ENCODE peak calls at places on chromosomes 11 and 22, in nine cellular contexts. F, H, S, K, G, E, I, D and Z are unnamed samples.

GRCh38 chr11:10581481-10582019 is 13.1 kb upstream of the LYVE1 start:
- DNase-seq in F (no peak), I (peak), K (no peak), D (no peak), H (no peak), E (peak), G (no peak), S (no peak), Z (no peak)

GRCh38 chr11:93073026-93073425 is 103.6 kb downstream of the MTNR1B start:
- DNase-seq in S (peak), H (no peak), I (no peak), K (no peak), F (no peak), G (no peak), D (no peak), E (no peak), Z (no peak)

GRCh38 chr22:42901790-42902508 is 44.9 kb upstream of the ARFGAP3 start:
- DNase-seq in G (no peak), H (no peak), I (no peak), E (peak), D (no peak), F (no peak), S (no peak), K (no peak), Z (no peak)

GRCh38 chr11:71086687-71087258 is 165.6 kb downstream of the SHANK2 start:
- DNase-seq in G (no peak), I (no peak), K (peak), E (peak), D (peak), H (no peak), S (peak), F (no peak), Z (no peak)

GRCh38 chr22:20430641-20431519 is 6.7 kb downstream of the SCARF2 start:
- DNase-seq in D (peak), F (peak), E (peak), K (peak), I (no peak), G (peak), S (peak), H (no peak), Z (no peak)

GRCh38 chr22:31212783-31213626 is 907 bp downstream of the LIMK2 start:
- DNase-seq in S (peak), F (no peak), H (no peak), I (no peak), K (no peak), E (no peak), G (no peak), D (peak), Z (no peak)

GRCh38 chr11:96217206-96217605 is 125.8 kb downstream of the MAML2 start:
- DNase-seq in I (no peak), S (no peak), G (no peak), E (no peak), H (no peak), F (no peak), K (no peak), D (no peak), Z (no peak)

GRCh38 chr11:80155412-80156017 is 714.7 kb upstream of the TENM4 start:
- DNase-seq in S (peak), K (no peak), D (no peak), G (no peak), I (no peak), F (no peak), H (no peak), E (no peak), Z (no peak)

GRCh38 chr11:2273771-2274170 is 3.4 kb upstream of the ASCL2 start:
- DNase-seq in G (peak), K (peak), F (no peak), D (peak), E (peak), H (peak), S (no peak), I (peak), Z (no peak)

GRCh38 chr11:58770627-58771457 is 39.1 kb upstream of the GLYAT start:
- DNase-seq in E (no peak), D (no peak), H (peak), F (no peak), K (no peak), I (no peak), G (no peak), S (no peak), Z (peak)

GRCh38 chr11:59545179-59546020 is 34.1 kb downstream of the OR4D9 start:
- DNase-seq in E (no peak), D (no peak), H (no peak), F (no peak), K (no peak), I (no peak), S (no peak), G (no peak), Z (no peak)

GRCh38 chr11:30016588-30017363 is at the start of gene KCNA4:
- DNase-seq in H (no peak), G (no peak), K (peak), D (no peak), I (no peak), E (peak), S (peak), F (no peak), Z (no peak)

GRCh38 chr11:105790021-105790420 is 180.1 kb downstream of the GRIA4 start:
- DNase-seq in I (no peak), G (no peak), F (no peak), D (no peak), E (no peak), K (no peak), H (no peak), S (no peak), Z (no peak)

GRCh38 chr11:34719303-34719848 is 98.5 kb downstream of the EHF start:
- DNase-seq in F (no peak), K (no peak), E (no peak), D (no peak), S (no peak), G (no peak), I (no peak), H (no peak), Z (no peak)

GRCh38 chr11:101867951-101868350 is 46.9 kb upstream of the CEP126 start:
- DNase-seq in H (no peak), F (no peak), I (no peak), S (no peak), G (no peak), E (no peak), D (no peak), K (no peak), Z (no peak)

GRCh38 chr11:29486301-29486700 is 530.5 kb downstream of the KCNA4 start:
- DNase-seq in I (no peak), F (no peak), H (no peak), S (no peak), K (no peak), G (no peak), E (no peak), D (no peak), Z (no peak)

GRCh38 chr11:88480217-88480616 is 142.7 kb upstream of the CTSC start:
- DNase-seq in E (no peak), K (no peak), D (no peak), S (no peak), H (peak), G (no peak), F (no peak), I (no peak), Z (no peak)

GRCh38 chr11:36454991-36455611 is 55.0 kb downstream of the TRAF6 start:
- DNase-seq in F (no peak), E (no peak), G (peak), H (peak), S (peak), K (no peak), I (no peak), D (no peak), Z (no peak)

GRCh38 chr22:45318558-45319318 is 9.0 kb downstream of the FAM118A start:
- DNase-seq in H (peak), E (no peak), S (no peak), G (peak), F (peak), D (no peak), K (no peak), I (no peak), Z (no peak)

GRCh38 chr11:116199182-116199581 is 573.6 kb downstream of the BUD13 start:
- DNase-seq in K (no peak), S (no peak), G (no peak), D (no peak), E (no peak), I (no peak), F (no peak), H (no peak), Z (no peak)

GRCh38 chr11:798093-798713 is at the start of gene SLC25A22:
- DNase-seq in E (peak), G (peak), D (peak), F (peak), K (peak), I (no peak), S (peak), H (no peak), Z (no peak)

GRCh38 chr11:44954051-44954906 is 3.6 kb upstream of the TP53I11 start:
- DNase-seq in E (no peak), F (no peak), I (no peak), K (no peak), D (no peak), S (peak), H (no peak), G (no peak), Z (no peak)

GRCh38 chr11:79415411-79415810 is 25.4 kb downstream of the TENM4 start:
- DNase-seq in I (no peak), D (no peak), K (no peak), S (no peak), H (no peak), G (no peak), F (no peak), E (no peak), Z (no peak)

GRCh38 chr11:106398396-106399074 is 321.1 kb downstream of the AASDHPPT start:
- DNase-seq in I (no peak), K (no peak), H (peak), D (no peak), G (no peak), F (no peak), S (no peak), E (no peak), Z (no peak)

GRCh38 chr11:114162719-114163123 is 103.2 kb downstream of the ZBTB16 start:
- DNase-seq in K (peak), I (peak), F (no peak), S (no peak), H (peak), E (peak), G (no peak), D (peak), Z (peak)

GRCh38 chr22:45859231-45860161 is 117.5 kb downstream of the WNT7B start:
- DNase-seq in S (no peak), E (no peak), I (no peak), G (no peak), F (no peak), H (no peak), D (no peak), K (peak), Z (peak)

GRCh38 chr11:57313788-57314135 is 11.0 kb downstream of the TNKS1BP1 start:
- DNase-seq in H (no peak), K (peak), D (no peak), S (no peak), G (no peak), F (no peak), I (no peak), E (no peak), Z (no peak)

GRCh38 chr22:19772673-19773469 is 12.3 kb downstream of the TBX1 start:
- DNase-seq in G (no peak), S (no peak), F (no peak), D (no peak), I (no peak), K (peak), E (no peak), H (no peak), Z (no peak)

GRCh38 chr11:59097113-59097708 is 9.8 kb upstream of the FAM111B start:
- DNase-seq in I (no peak), F (peak), K (no peak), D (peak), S (peak), E (peak), G (peak), H (peak), Z (no peak)

GRCh38 chr11:27370374-27370773 is 7.4 kb upstream of the CCDC34 start:
- DNase-seq in I (no peak), D (no peak), K (no peak), G (no peak), H (no peak), S (peak), E (no peak), F (no peak), Z (no peak)

GRCh38 chr22:46105494-46106278 is 44.6 kb upstream of the PPARA start:
- DNase-seq in S (no peak), K (peak), I (peak), H (no peak), D (no peak), G (no peak), E (peak), F (no peak), Z (peak)

GRCh38 chr11:91299980-91300379 is 924.6 kb upstream of the FAT3 start:
- DNase-seq in I (no peak), D (no peak), S (no peak), G (no peak), K (no peak), H (no peak), F (no peak), E (no peak), Z (no peak)

GRCh38 chr22:18156878-18157713 is 7.1 kb downstream of the USP18 start:
- DNase-seq in S (peak), E (peak), I (peak), G (no peak), H (peak), F (no peak), D (peak), K (no peak), Z (peak)

GRCh38 chr11:46381836-46382643 is 571 bp downstream of the MDK start:
- DNase-seq in G (no peak), I (no peak), K (peak), E (no peak), F (no peak), S (peak), H (no peak), D (no peak), Z (no peak)

GRCh38 chr11:130478881-130479280 is 30.4 kb downstream of the ADAMTS15 start:
- DNase-seq in E (no peak), K (no peak), H (no peak), G (no peak), F (no peak), D (peak), I (no peak), S (no peak), Z (no peak)
- H3K27ac ChIP-seq in E (peak), K (peak), H (peak), G (no peak), F (no peak), D (no peak), I (peak), S (no peak), Z (no peak)

GRCh38 chr11:69663326-69663725 is 11.8 kb downstream of the LTO1 start:
- DNase-seq in I (no peak), H (no peak), F (no peak), S (peak), D (no peak), E (no peak), K (peak), G (no peak), Z (no peak)
- H3K27ac ChIP-seq in I (no peak), H (no peak), F (no peak), S (no peak), D (no peak), E (no peak), K (no peak), G (no peak), Z (no peak)

DNA sequence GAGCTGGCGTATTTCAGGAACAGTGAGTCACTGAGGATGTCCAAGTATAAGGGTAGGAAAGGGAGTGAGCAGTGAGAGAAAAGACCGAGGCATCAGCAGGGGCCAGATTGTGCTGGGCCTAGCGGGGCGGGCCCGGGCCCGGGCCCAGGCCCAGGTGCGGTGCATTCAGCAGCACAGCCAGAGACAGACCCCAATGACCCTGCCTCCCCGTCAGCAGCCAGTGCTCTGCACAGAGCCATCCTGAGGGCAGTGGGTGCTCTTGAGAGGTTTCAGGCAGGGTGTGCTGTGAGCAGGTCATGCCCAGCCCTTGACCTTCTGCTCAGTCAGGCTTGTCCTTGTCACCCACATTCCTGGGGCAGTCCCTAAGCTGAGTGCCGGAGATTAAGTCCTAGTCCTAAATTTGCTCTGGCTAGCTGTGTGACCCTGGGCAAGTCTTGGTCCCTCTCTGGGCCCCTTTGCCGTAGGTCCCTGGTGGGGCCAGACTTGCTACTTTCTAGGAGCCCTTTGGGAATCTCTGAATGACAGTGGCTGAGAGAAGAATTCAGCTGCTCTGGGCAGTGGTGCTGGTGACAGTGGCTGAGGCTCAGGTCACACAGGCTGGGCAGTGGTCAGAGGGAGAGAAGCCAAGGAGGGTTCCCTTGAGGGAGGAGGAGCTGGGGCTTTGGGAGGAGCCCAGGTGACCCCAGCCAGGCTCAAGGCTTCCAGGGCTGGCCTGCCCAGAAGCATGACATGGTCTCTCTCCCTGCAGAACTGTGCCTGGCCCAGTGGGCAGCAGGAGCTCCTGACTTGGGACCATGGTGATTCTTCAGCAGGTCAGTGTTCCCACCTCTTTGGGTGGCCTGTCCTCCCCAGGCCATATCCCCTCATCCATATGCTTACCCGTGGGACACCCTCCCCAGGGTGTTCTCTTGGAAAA is 2.1 kb downstream of the MYO7A start:
- DNase-seq in H (no peak), I (no peak), K (peak), F (no peak), D (no peak), S (no peak), G (no peak), E (no peak), Z (no peak)
- H3K27ac ChIP-seq in H (no peak), I (peak), K (peak), F (no peak), D (no peak), S (no peak), G (no peak), E (peak), Z (no peak)

GRCh38 chr11:118888398-118888797 is 4.7 kb downstream of the CXCR5 start:
- DNase-seq in K (no peak), H (no peak), S (no peak), F (no peak), D (no peak), E (no peak), I (no peak), G (no peak), Z (no peak)

GRCh38 chr11:118886681-118887111 is 3.0 kb downstream of the CXCR5 start:
- DNase-seq in G (no peak), E (no peak), D (no peak), H (no peak), K (no peak), S (no peak), F (no peak), I (no peak), Z (no peak)

GRCh38 chr11:118887219-118887618 is 3.5 kb downstream of the CXCR5 start:
- DNase-seq in D (no peak), K (no peak), H (no peak), E (no peak), I (no peak), G (no peak), S (peak), F (no peak), Z (no peak)

GRCh38 chr11:118892515-118892914 is 8.8 kb downstream of the CXCR5 start:
- DNase-seq in S (no peak), K (peak), H (no peak), E (peak), I (no peak), F (peak), D (no peak), G (peak), Z (no peak)

GRCh38 chr11:118889796-118890195 is 6.1 kb downstream of the CXCR5 start:
- DNase-seq in D (no peak), G (no peak), F (no peak), S (no peak), H (no peak), I (peak), K (peak), E (peak), Z (no peak)
- H3K27ac ChIP-seq in D (no peak), G (no peak), F (no peak), S (no peak), H (no peak), I (peak), K (peak), E (peak), Z (no peak)

GRCh38 chr11:69938206-69938605 is 119.0 kb upstream of the FGF3 start:
- DNase-seq in H (no peak), G (no peak), S (peak), D (no peak), E (no peak), I (no peak), F (no peak), K (peak), Z (no peak)

GRCh38 chr11:69942333-69942820 is 123.2 kb upstream of the FGF3 start:
- DNase-seq in K (peak), I (no peak), E (no peak), S (no peak), H (no peak), F (no peak), D (no peak), G (no peak), Z (no peak)

GRCh38 chr11:69939551-69940245 is 120.5 kb upstream of the FGF3 start:
- DNase-seq in G (no peak), E (peak), S (no peak), F (no peak), H (no peak), I (no peak), K (peak), D (no peak), Z (no peak)

GRCh38 chr11:69941546-69942332 is 122.5 kb upstream of the FGF3 start:
- DNase-seq in G (no peak), H (no peak), E (no peak), F (no peak), D (no peak), K (peak), S (no peak), I (no peak), Z (no peak)

DNA sequence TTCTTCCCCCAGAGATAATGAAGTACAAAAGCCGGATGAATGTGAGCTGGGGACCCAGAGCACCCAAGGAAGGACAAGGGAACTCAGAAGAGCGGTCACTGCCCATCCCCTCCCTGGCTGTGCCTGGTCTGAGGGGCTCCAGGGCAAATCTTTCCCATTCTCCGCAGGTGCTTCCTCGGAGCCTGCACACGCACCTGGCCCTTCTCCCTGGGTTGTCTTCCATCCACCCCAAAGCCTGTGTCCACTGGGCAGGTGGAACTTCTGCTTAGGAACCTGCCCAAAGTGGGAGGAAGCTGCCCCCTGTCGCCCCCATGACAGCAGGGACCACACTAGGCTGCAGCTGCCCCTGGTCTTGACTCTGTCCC is 121.0 kb upstream of the FGF3 start:
- DNase-seq in D (no peak), E (no peak), G (no peak), K (peak), S (no peak), F (no peak), H (no peak), I (no peak), Z (no peak)
- H3K27ac ChIP-seq in D (no peak), E (peak), G (no peak), K (peak), S (no peak), F (no peak), H (no peak), I (peak), Z (no peak)

GRCh38 chr11:64534950-64535349 is 56.1 kb upstream of the SLC22A12 start:
- DNase-seq in I (no peak), D (no peak), K (peak), E (no peak), H (no peak), G (no peak), S (no peak), F (no peak), Z (no peak)
- H3K27ac ChIP-seq in I (no peak), D (no peak), K (no peak), E (no peak), H (no peak), G (no peak), S (no peak), F (no peak), Z (no peak)

DNA sequence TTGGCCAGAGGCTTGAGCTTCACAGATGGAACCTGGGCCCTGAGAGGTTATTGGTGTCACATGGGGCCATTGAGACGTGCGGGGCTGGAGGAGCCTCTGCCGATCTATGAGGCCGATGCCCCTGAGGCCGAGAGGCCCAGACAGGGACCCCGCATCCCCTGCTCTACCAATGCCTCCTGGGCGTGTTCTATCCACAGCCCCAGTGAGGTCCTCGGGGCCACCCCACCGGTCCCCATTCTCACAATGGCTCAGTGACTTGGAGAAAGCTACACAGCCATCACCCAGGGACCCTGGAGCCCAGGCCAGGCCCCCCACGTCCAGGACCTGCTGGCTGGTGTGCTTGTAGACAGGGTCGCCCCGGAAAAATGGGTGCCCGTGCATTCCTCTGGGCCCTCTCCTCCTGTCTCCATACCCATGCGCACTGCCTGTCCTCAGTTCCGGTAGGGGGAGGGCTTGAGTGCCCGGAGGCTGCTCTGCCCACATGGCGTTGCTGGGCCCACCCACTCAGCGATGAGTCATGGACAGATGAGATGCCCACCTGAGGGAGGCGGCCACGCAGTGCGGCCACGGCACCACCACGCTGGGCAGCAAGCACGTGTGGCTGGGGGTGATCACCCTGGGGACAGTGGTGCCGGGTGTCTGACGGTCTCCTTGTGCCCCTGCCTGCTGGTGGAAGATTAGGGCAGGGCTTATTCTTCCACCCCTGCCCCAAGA is 1224.7 kb downstream of the BRD1 start:
- DNase-seq in G (no peak), D (no peak), H (no peak), K (no peak), S (no peak), I (no peak), E (no peak), F (no peak), Z (no peak)
- H3K27ac ChIP-seq in G (no peak), D (no peak), H (no peak), K (no peak), S (no peak), I (no peak), E (no peak), F (no peak), Z (no peak)